ENCODE peak calls at places on chromosomes 3 and 15, in four cellular contexts. G is HFFc6; R is cardiac muscle cell; M is naive thymus-derived CD8-positive, alpha-beta T cell. B is an unnamed sample.

GRCh38 chr15:77506311-77507150 is 85.8 kb downstream of the HMG20A start:
- DNase-seq in M (no peak), G (no peak), R (no peak), B (no peak)

GRCh38 chr3:120348065-120348980 is 831 bp downstream of the LRRC58 start:
- DNase-seq in R (peak; percentile 5), M (peak; percentile 57), G (peak; percentile 8), B (no peak)

GRCh38 chr3:136699271-136699828 is 52.8 kb downstream of the STAG1 start:
- DNase-seq in G (no peak), M (no peak), R (no peak), B (no peak)

GRCh38 chr3:40047406-40047805 is 238.0 kb downstream of the MYRIP start:
- DNase-seq in G (no peak), M (no peak), R (no peak), B (no peak)

GRCh38 chr3:196322-197153 is at the start of gene CHL1:
- DNase-seq in R (peak; percentile 46), G (no peak), M (no peak), B (no peak)

GRCh38 chr15:66621491-66622467 is 56.0 kb upstream of the LCTL start:
- DNase-seq in R (peak; percentile 67), M (no peak), G (no peak), B (no peak)

GRCh38 chr15:43329222-43329959 is 982 bp downstream of the LCMT2 start:
- DNase-seq in M (peak; percentile 2), R (no peak), G (peak; percentile 0), B (no peak)

GRCh38 chr15:79967331-79968182 is 3.4 kb downstream of the BCL2A1 start:
- DNase-seq in G (no peak), M (no peak), R (no peak), B (no peak)

GRCh38 chr3:186217820-186218164 is 108.9 kb upstream of the ETV5 start:
- DNase-seq in M (no peak), R (no peak), G (no peak), B (no peak)

GRCh38 chr3:131526801-131527347 is 24.1 kb upstream of the MRPL3 start:
- DNase-seq in G (peak; percentile 24), R (peak; percentile 46), M (no peak), B (no peak)

GRCh38 chr3:184630861-184631260 is 69.3 kb downstream of the EPHB3 start:
- DNase-seq in G (no peak), R (no peak), M (no peak), B (no peak)

GRCh38 chr15:63178034-63178433 is 11.4 kb upstream of the RAB8B start:
- DNase-seq in G (no peak), R (no peak), M (no peak), B (no peak)

GRCh38 chr3:116815831-116816588 is 106.4 kb downstream of the TUSC7 start:
- DNase-seq in R (no peak), M (no peak), G (no peak), B (no peak)

GRCh38 chr3:72574144-72574543 is 274.1 kb downstream of the SHQ1 start:
- DNase-seq in G (no peak), R (no peak), M (no peak), B (no peak)

GRCh38 chr15:69713726-69714559 is 261.3 kb downstream of the RPLP1 start:
- DNase-seq in R (no peak), G (no peak), M (peak; percentile 77), B (no peak)

GRCh38 chr15:23897576-23897975 is 210.5 kb upstream of the NDN start:
- DNase-seq in R (no peak), M (no peak), G (no peak), B (no peak)

GRCh38 chr15:26790118-26790517 is 17.3 kb upstream of the GABRB3 start:
- DNase-seq in G (no peak), R (no peak), M (no peak), B (no peak)

GRCh38 chr15:40250771-40251454 is 12.1 kb downstream of the PAK6 start:
- DNase-seq in M (no peak), R (no peak), G (no peak), B (no peak)

GRCh38 chr3:86937306-86937791 is 53.6 kb downstream of the VGLL3 start:
- DNase-seq in G (peak; percentile 79), R (peak; percentile 14), M (no peak), B (no peak)

GRCh38 chr15:99097441-99098410 is 7.2 kb upstream of the SYNM start:
- DNase-seq in R (no peak), G (no peak), M (no peak), B (no peak)

GRCh38 chr3:121269389-121269788 is 276.4 kb downstream of the POLQ start:
- DNase-seq in G (no peak), M (no peak), R (no peak), B (no peak)

GRCh38 chr3:97815149-97815917 is 6.5 kb upstream of the CRYBG3 start:
- DNase-seq in R (no peak), G (no peak), M (no peak), B (no peak)

GRCh38 chr15:68056097-68056865 is 2.2 kb downstream of the PIAS1 start:
- DNase-seq in G (no peak), R (no peak), M (no peak), B (no peak)

GRCh38 chr3:65908588-65908987 is 130.1 kb downstream of the MAGI1 start:
- DNase-seq in M (no peak), R (peak; percentile 10), G (no peak), B (no peak)

GRCh38 chr3:184315506-184315867 is 1.1 kb downstream of the EIF4G1 start:
- DNase-seq in G (no peak), M (no peak), R (no peak), B (no peak)

GRCh38 chr3:149534671-149535394 is 60.3 kb downstream of the TM4SF4 start:
- DNase-seq in G (peak; percentile 50), R (peak; percentile 37), M (no peak), B (no peak)

GRCh38 chr15:62453979-62454378 is 288.9 kb upstream of the C2CD4B start:
- DNase-seq in G (peak; percentile 69), M (no peak), R (no peak), B (no peak)

GRCh38 chr3:145807990-145808389 is 353.0 kb downstream of the PLOD2 start:
- DNase-seq in M (no peak), R (peak; percentile 21), G (peak; percentile 19), B (no peak)

GRCh38 chr15:35827156-35827555 is 281.2 kb upstream of the DPH6 start:
- DNase-seq in R (no peak), G (peak; percentile 40), M (no peak), B (no peak)

GRCh38 chr3:16231983-16232382 is 32.8 kb downstream of the DPH3 start:
- DNase-seq in G (no peak), M (no peak), R (no peak), B (no peak)

GRCh38 chr15:44697014-44697413 is 14.1 kb downstream of the PATL2 start:
- DNase-seq in G (no peak), R (no peak), M (no peak), B (no peak)

GRCh38 chr15:68010366-68010765 is 43.7 kb upstream of the PIAS1 start:
- DNase-seq in R (no peak), G (no peak), M (no peak), B (no peak)

GRCh38 chr3:183116051-183116614 is 16.8 kb upstream of the MCCC1 start:
- DNase-seq in R (peak; percentile 88), M (peak; percentile 59), G (no peak), B (no peak)

GRCh38 chr3:168341192-168341816 is 245.6 kb upstream of the GOLIM4 start:
- DNase-seq in M (no peak), G (peak; percentile 73), R (peak; percentile 22), B (no peak)

GRCh38 chr3:66702126-66702525 is 201.3 kb upstream of the LRIG1 start:
- DNase-seq in G (no peak), M (no peak), R (no peak), B (no peak)

GRCh38 chr15:22989576-22990477 is 9.7 kb upstream of the CYFIP1 start:
- DNase-seq in M (no peak), R (no peak), G (no peak), B (no peak)

GRCh38 chr15:29342201-29342600 is 72.6 kb upstream of the NSMCE3 start:
- DNase-seq in M (no peak), G (no peak), R (no peak), B (no peak)

GRCh38 chr15:85527907-85528306 is 147.5 kb downstream of the AKAP13 start:
- DNase-seq in R (no peak), G (peak; percentile 75), M (no peak), B (no peak)

GRCh38 chr3:175969456-175969855 is 1110.3 kb downstream of the NAALADL2 start:
- DNase-seq in R (no peak), M (no peak), G (no peak), B (no peak)

B was measured in SIG-M5.